ENCODE peak calls at places on chromosomes 12 and 14, in five cellular contexts. One of them, this sample, is unnamed.

GRCh38 chr12:32583535-32583934 is 95.6 kb upstream of the DNM1L start:
- DNase-seq in RWPE2: no peak
- DNase-seq in GM12878: no peak
- DNase-seq in RWPE1: no peak
- DNase-seq in astrocyte: peak; percentile 57
- DNase-seq in this sample: peak; percentile 46

GRCh38 chr12:126663304-126664094 is 1598.3 kb downstream of the AACS start:
- DNase-seq in RWPE2: no peak
- DNase-seq in GM12878: no peak
- DNase-seq in RWPE1: no peak
- DNase-seq in astrocyte: no peak
- DNase-seq in this sample: no peak

GRCh38 chr12:80901661-80902060 is 36.1 kb downstream of the LIN7A start:
- DNase-seq in RWPE2: no peak
- DNase-seq in GM12878: no peak
- DNase-seq in RWPE1: no peak
- DNase-seq in astrocyte: no peak
- DNase-seq in this sample: no peak

GRCh38 chr14:34465069-34465859 is 3.2 kb upstream of the SPTSSA start:
- DNase-seq in RWPE2: no peak
- DNase-seq in GM12878: no peak
- DNase-seq in RWPE1: no peak
- DNase-seq in astrocyte: peak; percentile 10
- DNase-seq in this sample: no peak

GRCh38 chr12:14961466-14962155 is at the start of gene ARHGDIB:
- DNase-seq in RWPE2: peak; percentile 52
- DNase-seq in GM12878: peak; percentile 87
- DNase-seq in RWPE1: peak; percentile 77
- DNase-seq in astrocyte: no peak
- DNase-seq in this sample: no peak

GRCh38 chr12:61355105-61355504 is 905.1 kb upstream of the USP15 start:
- DNase-seq in RWPE2: no peak
- DNase-seq in GM12878: no peak
- DNase-seq in RWPE1: no peak
- DNase-seq in astrocyte: no peak
- DNase-seq in this sample: no peak

GRCh38 chr12:56634242-56634836 is 4.2 kb upstream of the BAZ2A start:
- DNase-seq in RWPE2: peak; percentile 83
- DNase-seq in GM12878: no peak
- DNase-seq in RWPE1: peak; percentile 85
- DNase-seq in astrocyte: no peak
- DNase-seq in this sample: no peak

GRCh38 chr12:69534389-69534822 is 50.9 kb upstream of the CCT2 start:
- DNase-seq in RWPE2: peak; percentile 69
- DNase-seq in GM12878: peak; percentile 51
- DNase-seq in RWPE1: peak; percentile 87
- DNase-seq in astrocyte: peak; percentile 100
- DNase-seq in this sample: peak; percentile 98

GRCh38 chr12:21776242-21776641 is 1.7 kb upstream of the KCNJ8 start:
- DNase-seq in RWPE2: no peak
- DNase-seq in GM12878: no peak
- DNase-seq in RWPE1: no peak
- DNase-seq in astrocyte: no peak
- DNase-seq in this sample: no peak

GRCh38 chr12:125861299-125862281 is 796.4 kb downstream of the AACS start:
- DNase-seq in RWPE2: peak; percentile 45
- DNase-seq in GM12878: no peak
- DNase-seq in RWPE1: peak; percentile 18
- DNase-seq in astrocyte: no peak
- DNase-seq in this sample: no peak

GRCh38 chr14:20427231-20428009 is 8.5 kb downstream of the KLHL33 start:
- DNase-seq in RWPE2: no peak
- DNase-seq in GM12878: peak; percentile 71
- DNase-seq in RWPE1: peak; percentile 67
- DNase-seq in astrocyte: peak; percentile 59
- DNase-seq in this sample: peak; percentile 16

GRCh38 chr14:104091061-104091926 is 5.8 kb downstream of the ASPG start:
- DNase-seq in RWPE2: no peak
- DNase-seq in GM12878: no peak
- DNase-seq in RWPE1: no peak
- DNase-seq in astrocyte: no peak
- DNase-seq in this sample: no peak

GRCh38 chr12:119423285-119423684 is 88.8 kb downstream of the CCDC60 start:
- DNase-seq in RWPE2: no peak
- DNase-seq in GM12878: no peak
- DNase-seq in RWPE1: no peak
- DNase-seq in astrocyte: no peak
- DNase-seq in this sample: no peak

GRCh38 chr12:96986883-96987523 is 79.9 kb downstream of the NEDD1 start:
- DNase-seq in RWPE2: no peak
- DNase-seq in GM12878: no peak
- DNase-seq in RWPE1: peak; percentile 29
- DNase-seq in astrocyte: no peak
- DNase-seq in this sample: no peak

GRCh38 chr12:32918890-32919791 is 22.6 kb upstream of the PKP2 start:
- DNase-seq in RWPE2: no peak
- DNase-seq in GM12878: no peak
- DNase-seq in RWPE1: peak; percentile 48
- DNase-seq in astrocyte: peak; percentile 97
- DNase-seq in this sample: no peak

GRCh38 chr12:110282956-110283817 is 2.1 kb downstream of the ATP2A2 start:
- DNase-seq in RWPE2: no peak
- DNase-seq in GM12878: no peak
- DNase-seq in RWPE1: no peak
- DNase-seq in astrocyte: no peak
- DNase-seq in this sample: no peak

GRCh38 chr12:115422845-115423545 is 739.0 kb upstream of the TBX3 start:
- DNase-seq in RWPE2: no peak
- DNase-seq in GM12878: no peak
- DNase-seq in RWPE1: no peak
- DNase-seq in astrocyte: no peak
- DNase-seq in this sample: no peak

GRCh38 chr14:99265571-99265970 is 6.4 kb downstream of the BCL11B start:
- DNase-seq in RWPE2: no peak
- DNase-seq in GM12878: no peak
- DNase-seq in RWPE1: no peak
- DNase-seq in astrocyte: no peak
- DNase-seq in this sample: no peak

GRCh38 chr12:113161415-113162016 is 12.0 kb downstream of the CFAP73 start:
- DNase-seq in RWPE2: no peak
- DNase-seq in GM12878: no peak
- DNase-seq in RWPE1: peak; percentile 60
- DNase-seq in astrocyte: peak; percentile 23
- DNase-seq in this sample: no peak

GRCh38 chr14:23063601-23064000 is 6.3 kb upstream of the CDH24 start:
- DNase-seq in RWPE2: no peak
- DNase-seq in GM12878: no peak
- DNase-seq in RWPE1: no peak
- DNase-seq in astrocyte: no peak
- DNase-seq in this sample: no peak

GRCh38 chr14:54486685-54487084 is 2.1 kb downstream of the GMFB start:
- DNase-seq in RWPE2: no peak
- DNase-seq in GM12878: no peak
- DNase-seq in RWPE1: no peak
- DNase-seq in astrocyte: no peak
- DNase-seq in this sample: no peak

GRCh38 chr12:131157739-131158138 is 204.0 kb downstream of the ADGRD1 start:
- DNase-seq in RWPE2: no peak
- DNase-seq in GM12878: no peak
- DNase-seq in RWPE1: no peak
- DNase-seq in astrocyte: no peak
- DNase-seq in this sample: no peak

GRCh38 chr14:23119362-23120327 is 590 bp upstream of the CEBPE start:
- DNase-seq in RWPE2: no peak
- DNase-seq in GM12878: no peak
- DNase-seq in RWPE1: no peak
- DNase-seq in astrocyte: no peak
- DNase-seq in this sample: no peak

GRCh38 chr12:6630696-6631095 is 5.1 kb downstream of the LPAR5 start:
- DNase-seq in RWPE2: no peak
- DNase-seq in GM12878: no peak
- DNase-seq in RWPE1: no peak
- DNase-seq in astrocyte: no peak
- DNase-seq in this sample: no peak

GRCh38 chr12:19648173-19648572 is 208.9 kb downstream of the AEBP2 start:
- DNase-seq in RWPE2: no peak
- DNase-seq in GM12878: no peak
- DNase-seq in RWPE1: no peak
- DNase-seq in astrocyte: no peak
- DNase-seq in this sample: no peak

GRCh38 chr12:990649-991349 is at the start of gene ERC1:
- DNase-seq in RWPE2: peak; percentile 92
- DNase-seq in GM12878: no peak
- DNase-seq in RWPE1: peak; percentile 90
- DNase-seq in astrocyte: peak; percentile 86
- DNase-seq in this sample: peak; percentile 75

GRCh38 chr12:47808574-47809380 is 10.9 kb downstream of the HDAC7 start:
- DNase-seq in RWPE2: no peak
- DNase-seq in GM12878: no peak
- DNase-seq in RWPE1: no peak
- DNase-seq in astrocyte: no peak
- DNase-seq in this sample: no peak

GRCh38 chr12:8780389-8780788 is 42.0 kb upstream of the A2ML1 start:
- DNase-seq in RWPE2: no peak
- DNase-seq in GM12878: no peak
- DNase-seq in RWPE1: peak; percentile 17
- DNase-seq in astrocyte: peak; percentile 20
- DNase-seq in this sample: peak; percentile 1

GRCh38 chr14:70045715-70046535 is 142.8 kb downstream of the SLC8A3 start:
- DNase-seq in RWPE2: no peak
- DNase-seq in GM12878: no peak
- DNase-seq in RWPE1: peak; percentile 58
- DNase-seq in astrocyte: peak; percentile 2
- DNase-seq in this sample: peak; percentile 13

GRCh38 chr12:91810077-91810476 is 335.6 kb downstream of the BTG1 start:
- DNase-seq in RWPE2: no peak
- DNase-seq in GM12878: no peak
- DNase-seq in RWPE1: no peak
- DNase-seq in astrocyte: no peak
- DNase-seq in this sample: no peak

GRCh38 chr12:52494518-52494917 is 1.5 kb upstream of the KRT6A start:
- DNase-seq in RWPE2: peak; percentile 91
- DNase-seq in GM12878: no peak
- DNase-seq in RWPE1: peak; percentile 86
- DNase-seq in astrocyte: peak; percentile 50
- DNase-seq in this sample: no peak

GRCh38 chr12:55188974-55189556 is 31.8 kb upstream of the OR10A7 start:
- DNase-seq in RWPE2: no peak
- DNase-seq in GM12878: peak; percentile 53
- DNase-seq in RWPE1: peak; percentile 53
- DNase-seq in astrocyte: peak; percentile 45
- DNase-seq in this sample: peak; percentile 48

GRCh38 chr14:97491697-97492096 is 694.5 kb downstream of the VRK1 start:
- DNase-seq in RWPE2: no peak
- DNase-seq in GM12878: no peak
- DNase-seq in RWPE1: no peak
- DNase-seq in astrocyte: no peak
- DNase-seq in this sample: no peak

GRCh38 chr12:112964915-112965314 is 13.4 kb upstream of the OAS2 start:
- DNase-seq in RWPE2: no peak
- DNase-seq in GM12878: no peak
- DNase-seq in RWPE1: no peak
- DNase-seq in astrocyte: no peak
- DNase-seq in this sample: no peak

GRCh38 chr12:127054531-127054930 is 1212.4 kb upstream of the TMEM132C start:
- DNase-seq in RWPE2: no peak
- DNase-seq in GM12878: no peak
- DNase-seq in RWPE1: peak; percentile 13
- DNase-seq in astrocyte: peak; percentile 78
- DNase-seq in this sample: no peak

GRCh38 chr14:32618991-32619390 is 289.9 kb downstream of the AKAP6 start:
- DNase-seq in RWPE2: no peak
- DNase-seq in GM12878: no peak
- DNase-seq in RWPE1: no peak
- DNase-seq in astrocyte: no peak
- DNase-seq in this sample: no peak

GRCh38 chr12:117514016-117514415 is 152.6 kb upstream of the NOS1 start:
- DNase-seq in RWPE2: no peak
- DNase-seq in GM12878: no peak
- DNase-seq in RWPE1: no peak
- DNase-seq in astrocyte: no peak
- DNase-seq in this sample: no peak
- H3K27ac ChIP-seq in RWPE2: no peak overlapping the region
- H3K27ac ChIP-seq in GM12878: no peak overlapping the region
- H3K27ac ChIP-seq in RWPE1: no peak overlapping the region
- H3K27ac ChIP-seq in astrocyte: no peak overlapping the region
- H3K27ac ChIP-seq in this sample: no peak overlapping the region

GRCh38 chr14:24308342-24309124 is 756 bp upstream of the CIDEB start:
- DNase-seq in RWPE2: no peak
- DNase-seq in GM12878: no peak
- DNase-seq in RWPE1: no peak
- DNase-seq in astrocyte: no peak
- DNase-seq in this sample: no peak
- TF ChIP-seq CTCF in RWPE2: peak; percentile 79
- TF ChIP-seq CTCF in GM12878: no peak
- TF ChIP-seq CTCF in RWPE1: peak; percentile 67
- TF ChIP-seq CTCF in astrocyte: no peak
- TF ChIP-seq CTCF in this sample: no peak

GRCh38 chr12:75709474-75709873 is 198.1 kb upstream of the KRR1 start:
- DNase-seq in RWPE2: no peak
- DNase-seq in GM12878: no peak
- DNase-seq in RWPE1: no peak
- DNase-seq in astrocyte: no peak
- DNase-seq in this sample: no peak
- H3K27ac ChIP-seq in RWPE2: no peak overlapping the region
- H3K27ac ChIP-seq in GM12878: no peak overlapping the region
- H3K27ac ChIP-seq in RWPE1: no peak overlapping the region
- H3K27ac ChIP-seq in astrocyte: no peak overlapping the region
- H3K27ac ChIP-seq in this sample: no peak overlapping the region

DNA sequence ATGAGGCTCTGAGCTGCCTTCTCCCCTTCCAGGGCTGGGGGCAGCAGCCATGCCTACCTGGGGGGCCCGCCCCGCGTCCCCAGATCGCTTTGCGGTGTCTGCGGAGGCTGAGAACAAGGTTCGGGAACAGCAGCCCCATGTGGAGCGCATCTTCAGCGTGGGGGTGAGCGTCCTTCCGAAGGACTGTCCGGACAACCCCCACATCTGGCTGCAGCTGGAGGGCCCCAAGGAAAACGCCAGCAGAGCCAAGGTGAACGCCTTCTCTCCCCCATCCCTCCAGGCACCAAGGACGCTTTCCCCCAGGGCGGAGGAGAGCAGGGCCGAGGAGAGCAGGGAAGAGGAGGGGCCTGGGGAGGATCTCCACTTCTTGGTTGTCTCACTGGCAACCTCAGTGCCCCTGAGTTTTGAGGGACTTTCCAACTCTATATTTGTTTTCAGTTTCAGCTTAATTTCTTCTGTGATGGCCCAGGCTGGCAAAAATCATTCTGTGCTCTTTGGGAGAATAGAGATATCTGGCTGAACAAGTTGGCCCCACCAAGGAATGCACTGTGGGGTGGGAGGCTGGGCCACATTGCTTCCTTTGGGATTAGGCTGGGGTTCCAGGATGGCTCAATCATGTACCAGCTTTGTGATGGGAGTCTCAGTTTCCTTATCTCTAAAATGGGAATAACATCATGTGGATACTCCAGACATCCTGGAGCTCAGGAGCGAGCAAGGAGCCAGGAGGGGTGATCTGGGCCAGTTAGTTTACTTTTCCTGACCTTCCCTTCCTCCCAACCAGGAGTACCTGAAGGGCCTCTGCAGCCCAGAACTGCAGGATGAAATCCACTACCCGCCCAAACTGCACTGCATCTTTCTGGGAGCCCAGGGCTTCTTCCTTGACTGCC is 1.2 kb downstream of the KHNYN start:
- DNase-seq in RWPE2: no peak
- DNase-seq in GM12878: no peak
- DNase-seq in RWPE1: no peak
- DNase-seq in astrocyte: no peak
- DNase-seq in this sample: no peak
- TF ChIP-seq CTCF in RWPE2: no peak
- TF ChIP-seq CTCF in GM12878: no peak
- TF ChIP-seq CTCF in RWPE1: no peak
- TF ChIP-seq CTCF in astrocyte: no peak
- TF ChIP-seq CTCF in this sample: no peak